ENCODE peak calls at places on chromosomes 7 and 10, in seven cellular contexts. X is aorta; G is kidney epithelial cell; U is WERI-Rb-1; Q is uterus; F is fibroblast of lung; W is CD8-positive, alpha-beta T cell. C is an unnamed sample. For H3K27me3 and H3K36me3, the result is how much of the 10 kb centered on the place peaks cover.

GRCh38 chr7:2521952-2522591 is 2.5 kb downstream of the LFNG start:
- DNase-seq in X (no peak), G (no peak), U (no peak), Q (no peak), F (no peak), W (peak), C (peak)

GRCh38 chr10:86022906-86023305 is 343.7 kb downstream of the GRID1 start:
- DNase-seq in X (no peak), G (no peak), U (no peak), Q (no peak), F (no peak), W (no peak), C (no peak)

GRCh38 chr7:40299097-40299496 is 164.3 kb downstream of the SUGCT start:
- DNase-seq in X (no peak), G (peak), U (no peak), Q (no peak), F (peak), W (no peak), C (peak)

GRCh38 chr10:13099666-13100348 is at the start of gene OPTN:
- DNase-seq in X (peak), G (peak), U (peak), Q (peak), F (peak), W (peak), C (peak)

GRCh38 chr7:138459300-138460175 is 521 bp upstream of the TRIM24 start:
- DNase-seq in X (no peak), G (peak), U (peak), Q (peak), F (peak), W (peak), C (no peak)

GRCh38 chr10:28823501-28824075 is 146.3 kb downstream of the BAMBI start:
- DNase-seq in X (no peak), G (no peak), U (no peak), Q (no peak), F (no peak), W (no peak), C (no peak)

GRCh38 chr10:68271104-68271882 is 39.4 kb upstream of the ATOH7 start:
- DNase-seq in X (no peak), G (no peak), U (peak), Q (no peak), F (no peak), W (no peak), C (peak)

GRCh38 chr10:59708816-59709471 is 706 bp downstream of the SLC16A9 start:
- DNase-seq in X (peak), G (no peak), U (peak), Q (peak), F (no peak), W (no peak), C (peak)

GRCh38 chr7:91128574-91129348 is 135.5 kb upstream of the FZD1 start:
- DNase-seq in X (no peak), G (no peak), U (no peak), Q (no peak), F (peak), W (no peak), C (peak)

GRCh38 chr10:24718031-24718855 is 5.4 kb downstream of the ARHGAP21 start:
- DNase-seq in X (no peak), G (no peak), U (no peak), Q (no peak), F (peak), W (no peak), C (peak)
- H3K4me3 ChIP-seq in X (no peak), G (no peak), U (no peak), Q (no peak), F (peak), W (no peak), C (peak)

GRCh38 chr7:28455486-28455885 is 43.2 kb downstream of the CREB5 start:
- DNase-seq in X (no peak), G (no peak), U (no peak), Q (no peak), F (no peak), W (no peak), C (peak)

GRCh38 chr7:28459306-28459705 is 47.0 kb downstream of the CREB5 start:
- DNase-seq in X (no peak), G (no peak), U (no peak), Q (no peak), F (no peak), W (no peak), C (no peak)

GRCh38 chr7:28458732-28459131 is 46.4 kb downstream of the CREB5 start:
- DNase-seq in X (no peak), G (no peak), U (peak), Q (no peak), F (peak), W (no peak), C (no peak)

GRCh38 chr7:28456037-28456436 is 43.7 kb downstream of the CREB5 start:
- DNase-seq in X (no peak), G (no peak), U (no peak), Q (no peak), F (peak), W (no peak), C (no peak)
- H3K27me3 ChIP-seq in X (under half), G (under half), U (half or more), Q (under half), F (under half), W (under half), C (under half)

GRCh38 chr7:106258789-106259188 is 26.0 kb downstream of the NAMPT start:
- DNase-seq in X (no peak), G (no peak), U (no peak), Q (no peak), F (no peak), W (no peak), C (no peak)

GRCh38 chr7:106256137-106256536 is 28.6 kb downstream of the NAMPT start:
- DNase-seq in X (no peak), G (no peak), U (no peak), Q (no peak), F (no peak), W (no peak), C (no peak)

GRCh38 chr7:106257752-106258151 is 27.0 kb downstream of the NAMPT start:
- DNase-seq in X (no peak), G (no peak), U (no peak), Q (no peak), F (no peak), W (no peak), C (no peak)

GRCh38 chr7:106262268-106262881 is 22.4 kb downstream of the NAMPT start:
- DNase-seq in X (no peak), G (no peak), U (no peak), Q (no peak), F (no peak), W (no peak), C (no peak)

DNA sequence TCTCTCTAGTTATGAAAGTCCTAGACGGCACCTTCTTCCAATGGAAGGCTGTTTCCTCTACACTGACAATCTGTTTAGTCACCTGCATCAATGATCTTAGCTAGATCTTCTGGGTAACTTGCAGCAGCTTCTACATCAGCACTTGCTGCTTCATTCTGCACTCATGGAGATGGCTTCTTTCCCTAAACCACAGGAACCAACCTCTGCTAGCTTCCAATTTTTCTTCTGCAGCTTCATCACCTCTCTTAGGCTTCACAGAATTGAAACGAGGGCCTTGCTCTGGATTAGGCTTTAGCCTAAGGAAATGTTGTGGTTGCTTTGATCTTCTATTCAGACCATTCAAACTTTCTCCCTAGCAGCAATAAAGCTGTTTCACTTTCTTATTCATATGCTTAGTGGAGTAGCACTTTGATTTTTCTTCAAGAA is 24.6 kb downstream of the NAMPT start:
- DNase-seq in X (no peak), G (no peak), U (no peak), Q (no peak), F (no peak), W (no peak), C (no peak)
- H3K36me3 ChIP-seq in X (under half), G (under half), U (under half), Q (under half), F (under half), W (under half), C (under half)

GRCh38 chr7:136869991-136870798 is 1.7 kb downstream of the CHRM2 start:
- DNase-seq in X (peak), G (no peak), U (peak), Q (no peak), F (peak), W (no peak), C (peak)
- H3K4me3 ChIP-seq in X (no peak), G (no peak), U (peak), Q (peak), F (peak), W (no peak), C (peak)

DNA sequence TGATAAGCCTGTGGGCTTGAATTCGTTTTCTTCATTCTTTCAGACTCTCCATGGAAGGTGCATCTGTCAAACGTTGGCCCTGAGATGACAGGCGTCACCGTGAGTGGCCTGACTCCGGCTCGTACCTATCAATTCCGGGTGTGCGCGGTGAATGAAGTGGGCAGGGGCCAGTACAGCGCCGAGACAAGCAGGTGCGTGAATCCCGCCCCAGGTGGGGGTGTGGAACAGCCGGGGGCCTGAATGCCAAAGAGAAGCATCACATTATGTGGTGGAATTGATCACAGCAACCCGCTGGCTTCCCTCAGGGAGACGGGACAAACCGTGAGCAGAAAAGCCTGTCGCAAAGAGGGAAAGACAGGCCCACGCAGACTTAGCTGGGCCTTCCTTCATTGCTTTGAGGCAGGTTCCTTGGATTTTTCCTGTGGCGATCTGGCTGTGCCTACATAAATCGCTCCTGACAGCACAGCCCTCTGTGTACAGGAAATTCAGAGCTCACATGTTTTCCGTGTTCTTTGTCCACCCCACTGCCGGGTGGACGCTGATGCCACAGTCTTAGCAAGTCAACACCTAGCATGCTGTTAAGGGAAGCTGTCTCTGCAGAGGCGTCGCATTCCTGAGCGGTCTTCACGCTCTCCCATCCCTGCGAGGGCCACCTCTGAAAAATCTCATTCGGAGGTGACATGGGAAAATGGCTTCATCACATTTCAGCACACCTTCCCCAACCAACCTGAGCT is 671.0 kb upstream of the FOXK1 start:
- DNase-seq in X (no peak), G (no peak), U (no peak), Q (no peak), F (no peak), W (no peak), C (no peak)
- H3K27me3 ChIP-seq in X (under half), G (under half), U (under half), Q (under half), F (under half), W (under half), C (under half)

GRCh38 chr10:3145366-3145765 is 27.2 kb downstream of the PITRM1 start:
- DNase-seq in X (no peak), G (no peak), U (no peak), Q (no peak), F (no peak), W (no peak), C (no peak)
- H3K36me3 ChIP-seq in X (under half), G (under half), U (under half), Q (under half), F (under half), W (half or more), C (under half)

GRCh38 chr7:99699946-99700345 is 20.1 kb upstream of the CYP3A5 start:
- DNase-seq in X (no peak), G (no peak), U (no peak), Q (no peak), F (no peak), W (no peak), C (no peak)

GRCh38 chr7:99693100-99693426 is 13.3 kb upstream of the CYP3A5 start:
- DNase-seq in X (no peak), G (no peak), U (no peak), Q (no peak), F (no peak), W (no peak), C (no peak)

GRCh38 chr7:99693427-99694200 is 13.8 kb upstream of the CYP3A5 start:
- DNase-seq in X (no peak), G (no peak), U (no peak), Q (no peak), F (no peak), W (peak), C (no peak)

GRCh38 chr7:99694912-99695304 is 15.1 kb upstream of the CYP3A5 start:
- DNase-seq in X (no peak), G (no peak), U (no peak), Q (no peak), F (no peak), W (no peak), C (no peak)

DNA sequence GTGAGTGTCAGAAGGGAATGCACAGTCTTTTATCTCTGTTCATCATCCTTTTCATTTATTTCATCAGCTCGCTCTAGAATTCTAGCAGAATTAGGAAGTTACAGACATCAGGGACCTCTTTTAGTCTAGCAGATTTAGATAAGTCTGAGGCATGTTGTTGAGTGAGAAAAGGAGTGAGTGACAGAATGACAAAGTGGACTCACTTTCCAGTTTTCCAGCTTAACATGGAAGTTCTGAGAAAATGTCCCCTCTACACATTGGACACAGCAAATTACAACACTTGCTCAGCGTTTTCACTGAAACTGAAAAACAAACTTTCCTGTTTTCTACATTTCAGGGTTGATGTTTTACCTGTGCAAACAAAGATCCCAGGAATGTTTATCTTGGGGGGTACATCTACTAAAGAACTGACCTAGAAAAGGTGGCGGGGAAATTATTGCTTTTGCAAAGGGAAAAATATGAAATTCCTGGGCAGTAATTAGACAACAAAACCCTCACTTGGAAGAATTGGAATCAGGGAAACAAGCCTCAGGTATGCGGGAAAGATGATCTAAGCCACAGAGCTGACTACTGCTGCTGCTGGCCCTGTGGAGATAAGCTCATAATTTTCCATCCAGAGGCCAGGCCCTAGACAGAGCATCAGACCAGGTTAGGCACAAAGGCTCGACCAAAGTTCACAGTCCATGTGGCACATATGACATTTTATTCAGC is 14.6 kb upstream of the CYP3A5 start:
- DNase-seq in X (no peak), G (no peak), U (no peak), Q (no peak), F (no peak), W (no peak), C (no peak)
- H3K4me3 ChIP-seq in X (no peak), G (no peak), U (no peak), Q (no peak), F (no peak), W (no peak), C (no peak)

GRCh38 chr10:1731592-1731991 is 5.7 kb downstream of the ADARB2 start:
- DNase-seq in X (no peak), G (no peak), U (no peak), Q (no peak), F (no peak), W (no peak), C (peak)
- H3K27me3 ChIP-seq in X (under half), G (under half), U (under half), Q (under half), F (under half), W (under half), C (under half)

GRCh38 chr10:121959671-121960070 is 15.3 kb downstream of the NSMCE4A start:
- DNase-seq in X (no peak), G (no peak), U (no peak), Q (no peak), F (no peak), W (no peak), C (no peak)

GRCh38 chr10:121965996-121966395 is 9.0 kb downstream of the NSMCE4A start:
- DNase-seq in X (no peak), G (no peak), U (no peak), Q (no peak), F (peak), W (no peak), C (no peak)

GRCh38 chr10:121956111-121957061 is 18.6 kb downstream of the NSMCE4A start:
- DNase-seq in X (no peak), G (no peak), U (no peak), Q (no peak), F (peak), W (no peak), C (no peak)

DNA sequence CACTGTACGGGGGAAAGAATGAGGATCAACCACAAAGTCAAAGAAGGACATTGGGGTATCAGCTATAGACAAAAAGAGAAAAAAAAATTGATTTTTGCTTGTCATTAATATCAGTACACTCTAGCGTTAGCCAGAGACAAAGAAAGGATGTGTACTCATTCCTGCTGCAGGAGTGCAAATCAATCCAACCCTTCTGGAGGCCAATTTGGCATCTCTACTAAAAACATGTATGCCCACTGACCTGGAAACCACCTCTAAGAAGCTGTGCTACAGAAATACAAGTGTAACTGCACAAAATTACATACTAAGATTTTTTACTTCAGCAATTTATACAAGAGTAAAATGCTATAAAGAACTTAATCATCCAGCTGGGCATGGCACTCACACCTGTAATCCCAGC is 13.6 kb downstream of the NSMCE4A start:
- DNase-seq in X (no peak), G (no peak), U (no peak), Q (no peak), F (no peak), W (no peak), C (no peak)
- H3K36me3 ChIP-seq in X (under half), G (under half), U (half or more), Q (under half), F (under half), W (under half), C (under half)